ENCODE peak calls at places on chromosomes 3 and 15, in four cellular contexts. U, N, H and P are unnamed samples. For H3K9me1, the result is how much of the 10 kb centered on the place peaks cover.

GRCh38 chr3:27729325-27729724 is 7.2 kb upstream of the EOMES start:
- DNase-seq in U (no peak), N (no peak), H (no peak), P (no peak)

GRCh38 chr3:142165194-142165593 is 15.8 kb upstream of the TFDP2 start:
- DNase-seq in U (no peak), N (no peak), H (no peak), P (no peak)

GRCh38 chr3:151726016-151726415 is 7.7 kb upstream of the AADACL2 start:
- DNase-seq in U (no peak), N (peak), H (no peak), P (no peak)

GRCh38 chr3:73453676-73454075 is 171.1 kb downstream of the PDZRN3 start:
- DNase-seq in U (peak), N (no peak), H (no peak), P (no peak)

GRCh38 chr3:2484162-2485026 is 385.7 kb downstream of the CNTN4 start:
- DNase-seq in U (no peak), N (no peak), H (no peak), P (no peak)

GRCh38 chr15:66497502-66498455 is at the start of gene SNAPC5:
- DNase-seq in U (peak), N (peak), H (peak), P (peak)

GRCh38 chr3:106255870-106256248 is 387.0 kb upstream of the CBLB start:
- DNase-seq in U (no peak), N (peak), H (no peak), P (no peak)

GRCh38 chr15:70729164-70729563 is 34.2 kb downstream of the UACA start:
- DNase-seq in U (no peak), N (no peak), H (no peak), P (no peak)

GRCh38 chr15:98926236-98926635 is 81.4 kb downstream of the PGPEP1L start:
- DNase-seq in U (no peak), N (no peak), H (no peak), P (no peak)

GRCh38 chr3:129525341-129525968 is 3.0 kb upstream of the RHO start:
- DNase-seq in U (peak), N (no peak), H (no peak), P (peak)

GRCh38 chr15:65050270-65050669 is 5.1 kb downstream of the SLC51B start:
- DNase-seq in U (peak), N (no peak), H (no peak), P (no peak)

GRCh38 chr15:63971427-63971805 is 74.9 kb downstream of the DAPK2 start:
- DNase-seq in U (no peak), N (peak), H (no peak), P (no peak)

GRCh38 chr3:33791477-33792166 is 6.8 kb upstream of the PDCD6IP start:
- DNase-seq in U (peak), N (peak), H (peak), P (no peak)

GRCh38 chr3:159252772-159253384 is 451.0 kb downstream of the MFSD1 start:
- DNase-seq in U (peak), N (peak), H (peak), P (peak)

GRCh38 chr3:2156244-2156847 is 57.7 kb downstream of the CNTN4 start:
- DNase-seq in U (no peak), N (peak), H (no peak), P (no peak)

GRCh38 chr3:12420393-12420792 is 63.9 kb upstream of the TSEN2 start:
- DNase-seq in U (no peak), N (no peak), H (no peak), P (no peak)

GRCh38 chr15:95528920-95529319 is 801.6 kb upstream of the NR2F2 start:
- DNase-seq in U (no peak), N (no peak), H (no peak), P (no peak)

GRCh38 chr3:102034639-102035038 is 185.3 kb downstream of the NFKBIZ start:
- DNase-seq in U (no peak), N (no peak), H (no peak), P (no peak)

GRCh38 chr3:183430325-183430957 is 2.0 kb upstream of the MCF2L2 start:
- DNase-seq in U (no peak), N (no peak), H (no peak), P (no peak)

GRCh38 chr15:66865622-66866611 is 163.9 kb downstream of the SMAD6 start:
- DNase-seq in U (no peak), N (no peak), H (no peak), P (no peak)

GRCh38 chr3:151567477-151567876 is 106.6 kb upstream of the IGSF10 start:
- DNase-seq in U (no peak), N (no peak), H (no peak), P (no peak)

GRCh38 chr3:156620260-156620659 is 54.1 kb upstream of the TIPARP start:
- DNase-seq in U (peak), N (peak), H (no peak), P (no peak)

GRCh38 chr3:190059242-190059590 is 61.5 kb downstream of the P3H2 start:
- DNase-seq in U (peak), N (no peak), H (no peak), P (no peak)

GRCh38 chr3:51777985-51778384 is 1.1 kb downstream of the IQCF6 start:
- DNase-seq in U (no peak), N (no peak), H (no peak), P (no peak)

GRCh38 chr3:190306513-190307163 is 15.6 kb downstream of the CLDN1 start:
- DNase-seq in U (peak), N (no peak), H (no peak), P (no peak)

GRCh38 chr15:75594276-75594675 is 15.2 kb upstream of the PTPN9 start:
- DNase-seq in U (no peak), N (no peak), H (no peak), P (no peak)

GRCh38 chr3:50664959-50665602 is 9.6 kb upstream of the DOCK3 start:
- DNase-seq in U (no peak), N (no peak), H (no peak), P (no peak)

GRCh38 chr15:81011593-81011992 is 10.9 kb downstream of the TLNRD1 start:
- DNase-seq in U (peak), N (no peak), H (no peak), P (no peak)

GRCh38 chr3:182979103-182979697 is 1.1 kb downstream of the DCUN1D1 start:
- DNase-seq in U (peak), N (peak), H (no peak), P (peak)

DNA sequence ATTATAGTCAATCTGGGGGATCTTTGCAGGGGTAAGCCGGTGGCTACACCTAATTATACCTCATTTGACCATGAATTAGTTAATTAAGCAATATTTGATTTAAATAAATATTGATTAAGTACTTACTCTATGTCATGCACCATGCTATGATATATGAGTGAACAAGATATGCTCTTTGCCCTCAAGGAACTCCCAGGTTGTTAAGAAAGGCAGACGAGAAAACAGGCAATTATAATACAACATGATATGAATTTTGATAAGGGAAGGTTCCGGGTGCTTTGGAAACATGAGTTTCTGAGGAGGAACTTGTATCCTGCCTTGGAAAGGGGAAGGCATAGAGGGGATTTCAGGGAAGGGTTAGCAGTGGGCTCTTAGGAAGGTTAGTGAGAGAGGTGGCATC is 412.9 kb downstream of the WDR72 start:
- DNase-seq in U (no peak), N (no peak), H (no peak), P (no peak)
- H3K9me1 ChIP-seq in U (under half), N (under half), H (under half), P (under half)

GRCh38 chr3:178233371-178233770 is 302.9 kb upstream of the KCNMB2 start:
- DNase-seq in U (no peak), N (no peak), H (no peak), P (no peak)
- H3K9me1 ChIP-seq in U (under half), N (under half), H (under half), P (under half)

DNA sequence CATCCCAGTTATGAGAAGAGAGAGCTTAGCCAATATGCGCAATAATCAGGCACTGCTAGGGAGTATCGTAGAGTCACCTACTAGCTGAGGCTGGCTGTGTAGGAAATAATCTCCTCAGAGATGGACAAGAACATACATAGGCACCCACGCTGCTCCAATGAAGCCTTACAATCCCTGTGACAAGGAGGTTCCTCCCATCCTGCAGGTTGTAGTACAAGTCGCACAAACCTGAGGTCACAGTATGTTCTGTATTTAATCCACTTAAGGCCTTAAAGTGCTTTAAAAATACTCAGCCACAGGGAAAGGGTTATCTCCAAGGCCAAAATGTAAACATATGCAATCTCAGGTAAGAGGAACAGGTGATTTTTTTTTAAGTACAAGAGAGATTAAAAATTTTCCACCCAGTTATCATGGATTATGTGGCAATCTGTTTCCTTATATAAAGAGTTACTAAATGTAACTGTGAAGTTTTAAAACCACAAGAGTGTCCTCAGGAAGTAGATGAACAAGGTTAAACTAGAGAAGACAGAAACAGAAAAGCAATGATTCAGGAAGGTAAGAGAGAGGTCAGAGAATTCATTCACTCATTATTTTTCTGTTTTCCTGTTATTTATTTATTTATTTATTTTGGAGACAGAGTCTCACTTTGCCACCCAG is 7.5 kb upstream of the COLQ start:
- DNase-seq in U (no peak), N (no peak), H (no peak), P (no peak)
- H3K9me1 ChIP-seq in U (under half), N (under half), H (under half), P (under half)

DNA sequence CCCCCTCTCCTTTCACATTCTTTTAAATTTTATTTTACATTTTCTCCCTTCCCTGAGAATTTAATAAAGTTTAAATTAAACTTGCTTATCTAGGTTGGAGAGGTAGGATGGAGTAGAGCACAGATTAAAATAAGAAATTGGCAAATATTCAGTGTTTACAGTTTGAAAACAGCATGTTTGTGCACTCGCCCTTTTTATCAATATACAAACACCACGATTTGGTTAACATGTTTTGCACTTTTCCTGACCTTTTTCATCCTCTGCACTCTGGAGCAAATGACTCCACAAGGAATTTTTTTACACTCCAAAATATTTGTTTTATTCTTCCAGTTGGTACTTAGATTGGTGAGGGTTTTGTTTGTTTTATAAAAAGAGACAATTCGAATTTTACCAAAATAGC is 87.1 kb downstream of the DUT start:
- DNase-seq in U (no peak), N (no peak), H (no peak), P (no peak)
- H3K9me1 ChIP-seq in U (under half), N (under half), H (under half), P (under half)

DNA sequence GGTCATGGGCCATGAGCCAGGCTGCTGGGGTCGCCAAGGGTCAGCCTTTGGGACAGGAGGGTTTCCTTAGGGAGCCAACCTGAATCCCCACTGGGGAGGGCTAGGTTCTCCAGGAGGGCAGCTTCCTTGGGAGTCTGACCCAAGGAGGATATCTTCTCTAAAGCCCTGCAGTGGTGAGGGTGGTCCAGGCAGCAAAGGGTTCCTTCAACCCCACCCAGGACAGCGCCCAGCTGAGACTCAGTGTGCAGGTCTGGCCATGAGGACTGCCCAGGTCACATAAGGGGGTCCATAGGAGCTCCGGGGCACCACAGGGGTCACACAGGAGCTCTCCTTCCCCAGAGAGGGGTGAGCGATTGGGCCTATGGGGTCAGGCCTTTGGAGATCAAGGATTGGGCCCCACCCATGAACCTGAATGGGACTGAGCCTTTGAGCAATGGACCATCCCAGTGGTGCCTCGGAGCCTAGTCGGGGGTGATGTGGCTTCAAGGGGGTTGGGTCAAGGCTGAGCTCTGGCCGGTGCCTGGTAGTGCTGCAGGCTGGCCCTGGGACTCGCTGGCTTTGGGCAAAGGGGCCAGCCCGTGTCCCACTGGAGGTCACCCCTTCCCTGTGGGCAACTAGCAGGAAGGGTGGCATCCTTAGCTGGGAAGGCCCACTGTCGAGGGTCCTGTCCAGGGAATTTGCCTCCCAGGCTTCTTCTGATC is 216.5 kb downstream of the SNRPN start:
- DNase-seq in U (no peak), N (no peak), H (no peak), P (no peak)
- H3K9me1 ChIP-seq in U (under half), N (under half), H (under half), P (under half)

GRCh38 chr3:42101048-42101447 is 9.9 kb downstream of the TRAK1 start:
- DNase-seq in U (peak), N (no peak), H (no peak), P (peak)
- H3K9me1 ChIP-seq in U (under half), N (under half), H (under half), P (under half)

GRCh38 chr3:136909187-136909586 is 47.2 kb downstream of the NCK1 start:
- DNase-seq in U (no peak), N (no peak), H (no peak), P (no peak)
- H3K9me1 ChIP-seq in U (under half), N (under half), H (under half), P (under half)